ENCODE peak calls at places on chromosomes 6 and 20, in four cellular contexts. L is AG04450; C is heart right ventricle; D is naive thymus-derived CD8-positive, alpha-beta T cell. P is an unnamed sample.

GRCh38 chr20:34010405-34010895 is 16.7 kb downstream of the RALY start:
- DNase-seq in C (no peak), L (no peak), D (no peak), P (no peak)

GRCh38 chr6:89655122-89655521 is 16.6 kb upstream of the LYRM2 start:
- DNase-seq in C (no peak), D (no peak), L (no peak), P (no peak)

GRCh38 chr6:20319520-20320357 is 81.9 kb upstream of the E2F3 start:
- DNase-seq in L (no peak), C (peak), D (peak), P (peak)

GRCh38 chr6:11806561-11807317 is 28.1 kb upstream of the ADTRP start:
- DNase-seq in L (no peak), D (peak), C (no peak), P (no peak)

GRCh38 chr6:50952092-50952932 is 133.6 kb downstream of the TFAP2B start:
- DNase-seq in C (no peak), L (no peak), D (no peak), P (no peak)

GRCh38 chr20:51327251-51327841 is 215.2 kb downstream of the NFATC2 start:
- DNase-seq in L (peak), C (no peak), D (no peak), P (no peak)

GRCh38 chr20:57118107-57118769 is 148.2 kb downstream of the BMP7 start:
- DNase-seq in D (no peak), C (no peak), L (no peak), P (no peak)

GRCh38 chr6:29602564-29603361 is 17.8 kb downstream of the OR2H2 start:
- DNase-seq in C (no peak), D (no peak), L (peak), P (no peak)

GRCh38 chr6:28606424-28607391 is 81.0 kb downstream of the GPX5 start:
- DNase-seq in L (no peak), C (no peak), D (peak), P (no peak)

GRCh38 chr20:52340036-52340634 is 148.6 kb upstream of the ZFP64 start:
- DNase-seq in D (no peak), L (no peak), C (no peak), P (no peak)

GRCh38 chr20:45406260-45407066 is 1.6 kb upstream of the DBNDD2 start:
- DNase-seq in C (peak), D (peak), L (no peak), P (peak)

GRCh38 chr6:132234356-132234755 is 166.9 kb downstream of the MOXD1 start:
- DNase-seq in D (no peak), C (no peak), L (no peak), P (no peak)

GRCh38 chr6:74780831-74781230 is 425.0 kb downstream of the COL12A1 start:
- DNase-seq in L (no peak), D (no peak), C (no peak), P (no peak)

GRCh38 chr20:8601542-8601912 is 467.4 kb upstream of the PLCB4 start:
- DNase-seq in L (no peak), D (no peak), C (no peak), P (no peak)

GRCh38 chr6:18034798-18035202 is 47.4 kb upstream of the KIF13A start:
- DNase-seq in C (no peak), L (no peak), D (no peak), P (no peak)

GRCh38 chr6:168150551-168151444 is 71.8 kb upstream of the FRMD1 start:
- DNase-seq in D (no peak), C (no peak), L (no peak), P (no peak)

GRCh38 chr6:3885262-3886036 is 36.3 kb downstream of the FAM50B start:
- DNase-seq in C (no peak), D (no peak), L (no peak), P (no peak)

GRCh38 chr20:47258745-47259695 is 97.5 kb downstream of the ZMYND8 start:
- DNase-seq in D (no peak), L (no peak), C (no peak), P (peak)

GRCh38 chr6:39812853-39813533 is 20.8 kb downstream of the DAAM2 start:
- DNase-seq in C (no peak), L (no peak), D (no peak), P (no peak)

GRCh38 chr6:156651438-156651837 is 125.7 kb upstream of the ARID1B start:
- DNase-seq in C (no peak), L (no peak), D (no peak), P (no peak)

GRCh38 chr6:96794980-96795379 is 42.3 kb downstream of the GPR63 start:
- DNase-seq in C (no peak), L (no peak), D (no peak), P (no peak)

GRCh38 chr20:51790256-51790655 is 12.1 kb downstream of the SALL4 start:
- DNase-seq in C (no peak), D (no peak), L (no peak), P (no peak)

GRCh38 chr20:63409066-63409833 is 48.1 kb upstream of the CHRNA4 start:
- DNase-seq in L (no peak), C (no peak), D (peak), P (no peak)

GRCh38 chr20:6765469-6766058 is 1.9 kb upstream of the BMP2 start:
- DNase-seq in C (no peak), D (no peak), L (peak), P (no peak)

GRCh38 chr6:127886603-127887002 is 14.3 kb downstream of the THEMIS start:
- DNase-seq in D (no peak), C (no peak), L (no peak), P (no peak)

GRCh38 chr6:123306334-123306733 is 310.3 kb downstream of the CLVS2 start:
- DNase-seq in L (no peak), C (no peak), D (no peak), P (no peak)

P was measured in lower lobe of right lung.